ENCODE peak calls at places on chromosome 9, in five cellular contexts. K is neural progenitor cell, O is MM.1S, Q is HCT116, B is GM23338. T is an unnamed sample.
A peak's percentile ranks its signal among the peaks of the same experiment; 100 is the strongest.

GRCh38 chr9:113482991-113483675 is 19.6 kb downstream of the RGS3 start:
- DNase-seq in Q (no peak), B (no peak), O (no peak), K (no peak), T (no peak)

GRCh38 chr9:108844391-108844790 is 11.4 kb downstream of the ACTL7B start:
- DNase-seq in B (no peak), K (no peak), O (no peak), Q (no peak), T (no peak)

GRCh38 chr9:4665357-4665756 is 923 bp downstream of the SPATA6L start:
- DNase-seq in Q (no peak), O (no peak), B (no peak), K (no peak), T (peak; percentile 82)

GRCh38 chr9:119375892-119376291 is 6.7 kb upstream of the BRINP1 start:
- DNase-seq in B (peak; percentile 87), K (peak; percentile 70), O (no peak), Q (peak; percentile 2), T (peak; percentile 78)

GRCh38 chr9:131874916-131875670 is 135.2 kb upstream of the RAPGEF1 start:
- DNase-seq in K (no peak), Q (no peak), B (no peak), O (no peak), T (no peak)

GRCh38 chr9:118366228-118366627 is 662.0 kb downstream of the TLR4 start:
- DNase-seq in Q (no peak), B (no peak), K (no peak), O (no peak), T (no peak)

GRCh38 chr9:89410709-89411111 is 87.2 kb downstream of the SEMA4D start:
- DNase-seq in Q (no peak), K (no peak), O (no peak), B (peak; percentile 54), T (peak; percentile 17)

GRCh38 chr9:123062306-123063171 is 29.1 kb downstream of the GPR21 start:
- DNase-seq in B (no peak), K (no peak), O (no peak), Q (no peak), T (peak; percentile 39)

GRCh38 chr9:113558632-113559502 is 95.3 kb downstream of the RGS3 start:
- DNase-seq in O (no peak), B (no peak), Q (no peak), K (no peak), T (peak; percentile 78)

GRCh38 chr9:27117489-27118135 is 8.6 kb downstream of the TEK start:
- DNase-seq in Q (no peak), O (no peak), K (no peak), B (no peak), T (peak; percentile 79)

GRCh38 chr9:37909326-37909725 is 5.4 kb upstream of the SLC25A51 start:
- DNase-seq in Q (no peak), O (no peak), B (no peak), K (no peak), T (no peak)

GRCh38 chr9:106111039-106111740 is 416.8 kb downstream of the TMEM38B start:
- DNase-seq in Q (no peak), O (no peak), B (peak; percentile 32), K (peak; percentile 15), T (no peak)

GRCh38 chr9:15373881-15374280 is 48.8 kb upstream of the SNAPC3 start:
- DNase-seq in B (no peak), Q (no peak), O (no peak), K (no peak), T (no peak)

GRCh38 chr9:27880135-27880534 is 306.9 kb upstream of the C9orf72 start:
- DNase-seq in K (no peak), Q (no peak), B (no peak), O (no peak), T (no peak)

GRCh38 chr9:17906841-17907779 is 328.2 kb downstream of the SH3GL2 start:
- DNase-seq in B (peak; percentile 68), O (no peak), Q (no peak), K (peak; percentile 50), T (no peak)

GRCh38 chr9:113581865-113582697 is 118.6 kb downstream of the RGS3 start:
- DNase-seq in O (peak; percentile 99), K (no peak), Q (no peak), B (no peak), T (peak; percentile 69)

GRCh38 chr9:18707078-18707477 is 233.1 kb downstream of the ADAMTSL1 start:
- DNase-seq in Q (no peak), B (no peak), O (no peak), K (no peak), T (peak; percentile 53)

GRCh38 chr9:130766031-130766903 is 68.8 kb upstream of the ABL1 start:
- DNase-seq in Q (no peak), O (no peak), K (no peak), B (no peak), T (no peak)

GRCh38 chr9:3954228-3954949 is 345.5 kb downstream of the GLIS3 start:
- DNase-seq in Q (no peak), O (no peak), K (peak; percentile 86), B (peak; percentile 16), T (no peak)

GRCh38 chr9:4117835-4118610 is 181.8 kb downstream of the GLIS3 start:
- DNase-seq in O (peak; percentile 53), Q (no peak), B (peak; percentile 61), K (no peak), T (no peak)

GRCh38 chr9:109780453-109781033 is 545 bp downstream of the PALM2AKAP2 start:
- DNase-seq in O (no peak), K (peak; percentile 75), Q (no peak), B (peak; percentile 39), T (peak; percentile 61)

GRCh38 chr9:90915693-90916092 is 114.1 kb downstream of the SYK start:
- DNase-seq in K (peak; percentile 55), Q (no peak), B (peak; percentile 84), O (peak; percentile 46), T (peak; percentile 68)

GRCh38 chr9:35688558-35689350 is 971 bp downstream of the TPM2 start:
- DNase-seq in O (no peak), Q (peak; percentile 33), K (no peak), B (no peak), T (peak; percentile 91)

GRCh38 chr9:35687306-35687705 is 2.4 kb downstream of the TPM2 start:
- DNase-seq in K (no peak), B (no peak), Q (no peak), O (no peak), T (no peak)

GRCh38 chr9:35689351-35689600 is 449 bp downstream of the TPM2 start:
- DNase-seq in B (no peak), Q (no peak), K (no peak), O (no peak), T (no peak)

GRCh38 chr9:35686222-35687203 is 3.2 kb downstream of the TPM2 start:
- DNase-seq in K (no peak), Q (no peak), B (no peak), O (no peak), T (peak; percentile 78)

DNA sequence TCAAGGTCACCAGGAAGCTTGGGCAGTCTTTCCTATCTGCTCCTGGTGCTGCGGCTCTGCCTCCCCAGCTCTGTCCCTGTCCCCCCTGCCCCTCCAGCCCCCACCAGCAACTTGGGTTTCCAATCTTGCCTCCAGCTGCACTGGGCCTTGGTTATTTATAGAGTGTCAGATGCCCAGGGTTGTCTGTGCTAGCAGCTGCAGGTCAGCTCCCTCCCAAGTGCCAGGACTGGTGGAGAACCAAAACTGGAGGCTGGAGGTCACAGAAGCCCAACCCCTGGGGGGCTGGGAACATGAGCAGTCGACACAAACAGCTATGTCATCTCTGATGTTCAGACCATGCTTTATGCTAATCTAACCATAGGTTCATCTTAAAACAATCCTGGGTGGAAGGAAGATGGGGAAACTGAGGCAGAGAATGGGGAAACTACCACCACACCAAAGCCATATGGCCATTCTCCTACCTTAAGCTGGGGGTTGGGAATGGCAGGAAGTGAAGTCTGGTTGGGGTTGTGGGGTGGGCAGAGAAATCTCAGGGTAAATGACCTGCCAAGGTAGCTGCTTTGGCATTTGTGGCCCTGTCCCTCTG is 1.7 kb downstream of the TPM2 start:
- DNase-seq in Q (no peak), O (no peak), B (no peak), K (no peak), T (no peak)
- H4K20me1 ChIP-seq in Q (no peaks in the 10 kb centered on the region), O (no peaks in the 10 kb centered on the region), B (peaks cover 6% of the 10 kb centered on the region), K (no peaks in the 10 kb centered on the region), T (peaks cover 49% of the 10 kb centered on the region)

DNA sequence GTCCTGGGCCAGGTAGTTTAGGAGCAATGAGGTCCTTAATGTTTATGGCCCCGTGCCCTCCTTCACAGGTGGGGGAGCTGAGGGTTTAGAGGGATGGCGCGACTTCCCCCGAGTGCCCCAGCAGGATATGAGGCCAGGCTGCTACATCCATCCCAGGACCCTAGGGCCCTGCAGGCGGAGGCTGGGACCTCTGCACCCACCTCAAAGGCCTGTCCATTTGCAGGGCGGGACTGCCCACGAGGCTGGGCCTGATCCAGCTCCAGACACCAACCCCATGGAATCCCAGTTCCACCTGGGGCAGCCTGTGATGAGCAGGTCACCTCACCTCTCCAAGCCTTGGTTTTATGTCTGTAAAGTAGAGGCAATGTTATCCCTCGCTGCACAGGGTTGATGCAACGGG is 142.1 kb downstream of the RXRA start:
- DNase-seq in O (no peak), Q (no peak), K (no peak), B (no peak), T (no peak)
- H3K4me3 ChIP-seq in O (no peak overlapping the region), Q (no peak overlapping the region), K (no peak overlapping the region), B (no peak overlapping the region), T (no peak overlapping the region)

GRCh38 chr9:129069128-129069824 is 11.6 kb upstream of the DOLPP1 start:
- DNase-seq in K (no peak), O (no peak), Q (no peak), B (no peak), T (no peak)
- TF ChIP-seq EZH2phosphoT487 in K (no peak), O (no peak), Q (no peak), B (no peak), T (no peak)

GRCh38 chr9:127979333-127980055 is 1.3 kb downstream of the EEIG1 start:
- DNase-seq in K (peak; percentile 68), B (peak; percentile 84), Q (no peak), O (peak; percentile 79), T (peak; percentile 88)

GRCh38 chr9:127976498-127976897 is 4.3 kb downstream of the EEIG1 start:
- DNase-seq in K (no peak), Q (no peak), B (no peak), O (no peak), T (no peak)

GRCh38 chr9:127976943-127977871 is 3.6 kb downstream of the EEIG1 start:
- DNase-seq in Q (no peak), B (no peak), K (no peak), O (no peak), T (no peak)

GRCh38 chr9:127979015-127979332 is 1.8 kb downstream of the EEIG1 start:
- DNase-seq in K (no peak), O (no peak), B (no peak), Q (no peak), T (no peak)

GRCh38 chr9:127977877-127978647 is 2.7 kb downstream of the EEIG1 start:
- DNase-seq in B (peak; percentile 74), Q (no peak), O (peak; percentile 31), K (peak; percentile 78), T (peak; percentile 94)
- H4K20me1 ChIP-seq in B (peaks cover 32% of the 10 kb centered on the region), Q (no peaks in the 10 kb centered on the region), O (peaks cover 3% of the 10 kb centered on the region), K (peaks cover 72% of the 10 kb centered on the region), T (no peaks in the 10 kb centered on the region)

T was measured in GM23248.